ENCODE peak calls at places on chromosomes 5 and 9, in five cellular contexts. W is HT-29, T is NCI-H2081, K is progenitor cell of endocrine pancreas, N is foreskin melanocyte. U is an unnamed sample.

GRCh38 chr9:129384138-129384886 is 206.3 kb upstream of the IER5L start:
- DNase-seq in W (no peak), T (no peak), K (no peak), N (no peak), U (no peak)

GRCh38 chr5:38163636-38164237 is 94.6 kb upstream of the EGFLAM start:
- DNase-seq in W (no peak), T (no peak), K (no peak), N (peak; percentile 42), U (no peak)

GRCh38 chr5:154141686-154142300 is 48.7 kb upstream of the GALNT10 start:
- DNase-seq in W (no peak), T (no peak), K (no peak), N (no peak), U (no peak)

GRCh38 chr9:2291980-2292704 is 277.0 kb downstream of the SMARCA2 start:
- DNase-seq in W (peak; percentile 74), T (peak; percentile 98), K (no peak), N (no peak), U (no peak)

GRCh38 chr9:91654527-91654926 is 230.9 kb upstream of the NFIL3 start:
- DNase-seq in W (no peak), T (no peak), K (no peak), N (no peak), U (no peak)

GRCh38 chr5:54305737-54306136 is 4.6 kb downstream of the ARL15 start:
- DNase-seq in W (no peak), T (no peak), K (no peak), N (no peak), U (no peak)

GRCh38 chr5:56004874-56005273 is 10.1 kb upstream of the IL6ST start:
- DNase-seq in W (no peak), T (no peak), K (no peak), N (no peak), U (no peak)

GRCh38 chr9:88828018-88828417 is 163.2 kb upstream of the S1PR3 start:
- DNase-seq in W (no peak), T (no peak), K (no peak), N (no peak), U (no peak)

GRCh38 chr5:62692946-62693713 is 114.5 kb downstream of the LRRC70 start:
- DNase-seq in W (no peak), T (no peak), K (no peak), N (no peak), U (no peak)

GRCh38 chr9:93290495-93291434 is 106.8 kb downstream of the WNK2 start:
- DNase-seq in W (no peak), T (no peak), K (no peak), N (no peak), U (no peak)

U was measured in stimulated activated naive CD4-positive, alpha-beta T cell.